ENCODE peak calls at places on chromosome 15, in four cellular contexts. One of them, this sample, is unnamed.

GRCh38 chr15:99980791-99981190 is 247.6 kb upstream of the LYSMD4 start:
- DNase-seq in GM12878: no peak
- DNase-seq in K562: no peak
- DNase-seq in HepG2: no peak
- DNase-seq in this sample: no peak

GRCh38 chr15:40749151-40749630 is 5.9 kb downstream of the RMDN3 start:
- DNase-seq in HepG2: no peak
- DNase-seq in K562: no peak
- DNase-seq in GM12878: no peak
- DNase-seq in this sample: no peak

GRCh38 chr15:62301993-62302665 is 137.0 kb upstream of the C2CD4B start:
- DNase-seq in HepG2: no peak
- DNase-seq in K562: no peak
- DNase-seq in GM12878: no peak
- DNase-seq in this sample: no peak

GRCh38 chr15:40266828-40267304 is 16.0 kb downstream of the ANKRD63 start:
- DNase-seq in K562: peak; percentile 86
- DNase-seq in HepG2: peak; percentile 21
- DNase-seq in GM12878: no peak
- DNase-seq in this sample: no peak

GRCh38 chr15:85793641-85794597 is 806 bp downstream of the KLHL25 start:
- DNase-seq in GM12878: no peak
- DNase-seq in HepG2: peak; percentile 28
- DNase-seq in K562: peak; percentile 25
- DNase-seq in this sample: peak; percentile 45

GRCh38 chr15:67820147-67820991 is 4.9 kb upstream of the SKOR1 start:
- DNase-seq in HepG2: no peak
- DNase-seq in GM12878: no peak
- DNase-seq in K562: no peak
- DNase-seq in this sample: no peak

GRCh38 chr15:33908396-33908795 is 59.9 kb upstream of the CHRM5 start:
- DNase-seq in GM12878: no peak
- DNase-seq in HepG2: no peak
- DNase-seq in K562: no peak
- DNase-seq in this sample: no peak

GRCh38 chr15:29136815-29137214 is 132.8 kb downstream of the NSMCE3 start:
- DNase-seq in GM12878: no peak
- DNase-seq in HepG2: no peak
- DNase-seq in K562: no peak
- DNase-seq in this sample: no peak

GRCh38 chr15:63772531-63772930 is 61.2 kb downstream of the HERC1 start:
- DNase-seq in K562: no peak
- DNase-seq in GM12878: no peak
- DNase-seq in HepG2: no peak
- DNase-seq in this sample: no peak

GRCh38 chr15:39580630-39581500 is at the start of gene THBS1:
- DNase-seq in HepG2: peak; percentile 81
- DNase-seq in GM12878: no peak
- DNase-seq in K562: peak; percentile 59
- DNase-seq in this sample: peak; percentile 94

DNA sequence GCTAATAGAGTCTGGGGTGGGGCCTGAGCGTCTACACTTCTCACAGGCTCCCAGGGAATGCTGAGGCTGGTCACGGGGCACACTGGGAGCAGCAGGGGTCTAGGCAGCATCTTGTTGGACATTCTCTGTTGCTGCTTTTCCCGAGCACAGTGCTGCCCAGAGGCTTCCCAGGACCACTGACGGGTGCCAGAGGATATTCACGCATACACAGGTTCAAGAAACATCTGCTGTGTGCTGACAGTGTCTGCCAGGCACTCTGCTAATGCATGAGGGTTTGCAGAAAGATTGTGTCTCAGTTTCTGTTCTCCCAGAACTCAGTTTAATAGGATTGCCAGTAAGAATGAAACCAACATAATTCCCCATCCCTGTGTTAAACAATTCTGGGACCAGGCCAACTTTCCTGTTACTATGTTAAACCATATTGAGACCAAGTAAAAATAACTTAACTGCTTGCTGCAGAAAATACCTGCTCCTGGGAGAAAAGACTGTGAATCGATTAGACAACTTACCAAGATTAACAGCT is 24.0 kb upstream of the BCL2L10 start:
- DNase-seq in GM12878: no peak
- DNase-seq in HepG2: no peak
- DNase-seq in K562: no peak
- DNase-seq in this sample: no peak
- TF ChIP-seq JUND in GM12878: no peak
- TF ChIP-seq JUND in HepG2: no peak
- TF ChIP-seq JUND in K562: no peak
- TF ChIP-seq JUND in this sample: no peak

GRCh38 chr15:74958320-74958907 is 1.8 kb upstream of the RPP25 start:
- DNase-seq in HepG2: peak; percentile 68
- DNase-seq in GM12878: no peak
- DNase-seq in K562: no peak
- DNase-seq in this sample: peak; percentile 42
- TF ChIP-seq JUND in HepG2: no peak
- TF ChIP-seq JUND in GM12878: no peak
- TF ChIP-seq JUND in K562: no peak
- TF ChIP-seq JUND in this sample: no peak

GRCh38 chr15:36978625-36979024 is 121.7 kb downstream of the MEIS2 start:
- DNase-seq in HepG2: no peak
- DNase-seq in K562: no peak
- DNase-seq in GM12878: no peak
- DNase-seq in this sample: no peak
- TF ChIP-seq JUND in HepG2: no peak
- TF ChIP-seq JUND in K562: no peak
- TF ChIP-seq JUND in GM12878: no peak
- TF ChIP-seq JUND in this sample: no peak

GRCh38 chr15:98120561-98120960 is 160.1 kb downstream of the ARRDC4 start:
- DNase-seq in K562: no peak
- DNase-seq in HepG2: no peak
- DNase-seq in GM12878: no peak
- DNase-seq in this sample: no peak
- TF ChIP-seq JUND in K562: peak; percentile 12
- TF ChIP-seq JUND in HepG2: no peak
- TF ChIP-seq JUND in GM12878: no peak
- TF ChIP-seq JUND in this sample: no peak

DNA sequence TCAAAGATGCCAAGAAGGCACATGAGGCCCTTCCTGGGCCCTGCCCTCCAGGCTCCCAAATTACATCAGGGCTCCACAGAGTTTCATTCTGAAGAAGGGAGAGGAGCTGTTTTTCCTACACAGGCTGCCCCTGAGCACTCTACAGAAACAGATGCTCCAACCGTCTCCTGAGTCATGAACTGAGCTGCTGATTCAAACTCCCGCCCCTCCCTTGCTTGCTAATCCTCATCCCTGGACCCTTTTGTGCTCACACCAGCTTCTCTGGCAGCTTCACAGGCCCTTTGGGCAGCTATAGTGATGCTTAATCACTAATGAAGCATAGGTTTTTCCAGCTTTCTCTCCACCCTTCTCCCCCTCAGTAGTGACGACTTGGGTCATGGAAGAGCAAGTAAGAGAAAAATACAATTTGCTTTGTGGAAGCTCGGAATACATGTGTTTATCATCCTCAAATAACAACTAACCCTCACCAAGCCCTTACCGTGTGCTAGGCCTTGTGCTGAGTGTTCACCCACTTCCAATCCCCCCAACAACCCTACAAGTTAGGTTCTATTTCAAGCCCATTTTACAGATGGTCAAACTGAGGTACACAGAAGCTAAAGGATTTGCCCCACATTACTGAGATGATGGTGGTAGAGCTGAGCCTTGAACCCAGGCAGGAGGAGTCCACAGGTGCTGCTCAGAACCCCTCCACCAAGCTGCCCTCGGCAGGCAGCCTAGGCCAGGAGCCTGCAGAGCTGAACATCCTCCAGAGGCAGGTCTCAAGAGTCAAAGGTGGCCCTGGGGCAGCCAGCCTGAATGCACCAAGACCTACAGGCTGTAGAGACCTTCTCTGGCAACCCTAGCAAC is 21.9 kb downstream of the MEGF11 start:
- DNase-seq in GM12878: no peak
- DNase-seq in HepG2: no peak
- DNase-seq in K562: no peak
- DNase-seq in this sample: no peak
- TF ChIP-seq JUND in GM12878: no peak
- TF ChIP-seq JUND in HepG2: no peak
- TF ChIP-seq JUND in K562: no peak
- TF ChIP-seq JUND in this sample: no peak

GRCh38 chr15:31473384-31474058 is 146.9 kb downstream of the KLF13 start:
- DNase-seq in HepG2: no peak
- DNase-seq in GM12878: no peak
- DNase-seq in K562: no peak
- DNase-seq in this sample: no peak

GRCh38 chr15:31471731-31472430 is 145.2 kb downstream of the KLF13 start:
- DNase-seq in GM12878: no peak
- DNase-seq in HepG2: no peak
- DNase-seq in K562: no peak
- DNase-seq in this sample: no peak

GRCh38 chr15:31474059-31474868 is 147.6 kb downstream of the KLF13 start:
- DNase-seq in K562: no peak
- DNase-seq in GM12878: no peak
- DNase-seq in HepG2: no peak
- DNase-seq in this sample: no peak

GRCh38 chr15:31470756-31471155 is 144.1 kb downstream of the KLF13 start:
- DNase-seq in K562: no peak
- DNase-seq in GM12878: no peak
- DNase-seq in HepG2: no peak
- DNase-seq in this sample: no peak

GRCh38 chr15:31472636-31473383 is 146.2 kb downstream of the KLF13 start:
- DNase-seq in K562: no peak
- DNase-seq in GM12878: peak; percentile 79
- DNase-seq in HepG2: no peak
- DNase-seq in this sample: no peak
- TF ChIP-seq JUND in K562: no peak
- TF ChIP-seq JUND in GM12878: no peak
- TF ChIP-seq JUND in HepG2: no peak
- TF ChIP-seq JUND in this sample: no peak

DNA sequence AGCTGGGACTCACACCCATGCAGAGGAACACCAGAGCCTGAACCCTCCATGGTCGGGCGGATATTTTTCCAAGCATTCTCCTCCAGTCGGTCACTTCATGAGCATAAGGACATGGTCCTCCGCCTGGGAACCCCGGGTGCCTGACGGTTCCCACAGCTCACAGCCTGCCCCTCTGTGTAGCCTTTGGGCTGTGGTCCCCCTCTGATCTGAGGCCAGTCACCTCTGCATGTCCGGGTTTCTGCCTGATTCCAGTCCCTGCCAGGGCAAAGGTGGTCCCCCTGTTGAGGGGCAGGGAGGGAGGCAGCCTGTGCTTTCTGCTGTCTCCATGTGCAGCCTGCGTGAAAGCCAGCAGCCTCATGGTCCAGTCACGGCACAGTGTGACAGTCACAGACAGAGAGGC is 76.6 kb upstream of the KLF13 start:
- DNase-seq in GM12878: no peak
- DNase-seq in HepG2: no peak
- DNase-seq in K562: no peak
- DNase-seq in this sample: no peak
- TF ChIP-seq JUND in GM12878: no peak
- TF ChIP-seq JUND in HepG2: no peak
- TF ChIP-seq JUND in K562: no peak
- TF ChIP-seq JUND in this sample: no peak

GRCh38 chr15:78093242-78094020 is 1.1 kb downstream of the SH2D7 start:
- DNase-seq in GM12878: no peak
- DNase-seq in K562: no peak
- DNase-seq in HepG2: no peak
- DNase-seq in this sample: no peak
- TF ChIP-seq JUND in GM12878: no peak
- TF ChIP-seq JUND in K562: no peak
- TF ChIP-seq JUND in HepG2: no peak
- TF ChIP-seq JUND in this sample: no peak

GRCh38 chr15:76197703-76198455 is 113.4 kb downstream of the ETFA start:
- DNase-seq in GM12878: no peak
- DNase-seq in K562: no peak
- DNase-seq in HepG2: no peak
- DNase-seq in this sample: no peak

GRCh38 chr15:76193934-76194333 is 117.3 kb downstream of the ETFA start:
- DNase-seq in GM12878: no peak
- DNase-seq in HepG2: no peak
- DNase-seq in K562: no peak
- DNase-seq in this sample: no peak

GRCh38 chr15:76196286-76196948 is 114.9 kb downstream of the ETFA start:
- DNase-seq in HepG2: peak; percentile 86
- DNase-seq in K562: peak; percentile 69
- DNase-seq in GM12878: no peak
- DNase-seq in this sample: peak; percentile 47

GRCh38 chr15:76196949-76197315 is 114.3 kb downstream of the ETFA start:
- DNase-seq in HepG2: no peak
- DNase-seq in K562: no peak
- DNase-seq in GM12878: no peak
- DNase-seq in this sample: no peak

GRCh38 chr15:76195506-76196285 is 115.6 kb downstream of the ETFA start:
- DNase-seq in GM12878: no peak
- DNase-seq in HepG2: peak; percentile 50
- DNase-seq in K562: no peak
- DNase-seq in this sample: no peak
- TF ChIP-seq JUND in GM12878: no peak
- TF ChIP-seq JUND in HepG2: no peak
- TF ChIP-seq JUND in K562: no peak
- TF ChIP-seq JUND in this sample: no peak